ENCODE peak calls at places on chromosomes 13 and 19, in eight cellular contexts. M is NCI-H2029 treated with DMSO at 0.1 percent for 48 hours, O is chondrocyte, C is fibroblast of mammary gland, L is NCI-H1436, Q is GM12865, E is glomerular endothelial cell, R is sciatic nerve. V is an unnamed sample.

GRCh38 chr13:26941345-26942174 is 181.0 kb upstream of the GPR12 start:
- DNase-seq in M (no peak), O (no peak), C (peak; percentile 76), L (no peak), Q (no peak), E (no peak), R (no peak), V (no peak)

GRCh38 chr13:26693749-26694463 is 66.7 kb downstream of the GPR12 start:
- DNase-seq in M (no peak), O (no peak), C (no peak), L (no peak), Q (no peak), E (no peak), R (no peak), V (no peak)

GRCh38 chr13:48585456-48585840 is 52.6 kb upstream of the RCBTB2 start:
- DNase-seq in M (no peak), O (no peak), C (peak; percentile 39), L (no peak), Q (no peak), E (peak; percentile 77), R (peak; percentile 67), V (no peak)

GRCh38 chr13:36086117-36086516 is 45.1 kb downstream of the DCLK1 start:
- DNase-seq in M (no peak), O (no peak), C (no peak), L (no peak), Q (no peak), E (no peak), R (no peak), V (no peak)

GRCh38 chr19:40614595-40615411 is 13.6 kb downstream of the LTBP4 start:
- DNase-seq in M (peak; percentile 66), O (peak; percentile 87), C (peak; percentile 98), L (no peak), Q (peak; percentile 62), E (no peak), R (peak; percentile 94), V (peak; percentile 54)

GRCh38 chr13:45422731-45423130 is 4.6 kb upstream of the SLC25A30 start:
- DNase-seq in M (no peak), O (no peak), C (no peak), L (no peak), Q (no peak), E (no peak), R (no peak), V (no peak)

GRCh38 chr19:49065905-49066512 is 1.4 kb upstream of the NTF4 start:
- DNase-seq in M (no peak), O (no peak), C (no peak), L (no peak), Q (no peak), E (no peak), R (no peak), V (no peak)

GRCh38 chr19:32594021-32594420 is 13.0 kb downstream of the PDCD5 start:
- DNase-seq in M (no peak), O (no peak), C (no peak), L (no peak), Q (no peak), E (no peak), R (no peak), V (no peak)

GRCh38 chr19:10915511-10916091 is 12.8 kb downstream of the YIPF2 start:
- DNase-seq in M (no peak), O (no peak), C (peak; percentile 96), L (no peak), Q (no peak), E (no peak), R (no peak), V (no peak)